ENCODE peak calls at places on chromosome 5, in nine cellular contexts. One of them, this sample, is unnamed.

GRCh38 chr5:168609806-168610482 is 30.8 kb upstream of the PANK3 start:
- DNase-seq in epithelial cell of esophagus: peak; percentile 29
- DNase-seq in Calu3: no peak
- DNase-seq in pancreas: no peak
- DNase-seq in foreskin fibroblast: no peak
- DNase-seq in neural crest cell: no peak
- DNase-seq in fibroblast of mammary gland: no peak
- DNase-seq in neural progenitor cell: no peak
- DNase-seq in suprapubic skin: no peak
- DNase-seq in this sample: no peak

GRCh38 chr5:58077387-58077786 is 382.5 kb downstream of the PLK2 start:
- DNase-seq in epithelial cell of esophagus: no peak
- DNase-seq in Calu3: no peak
- DNase-seq in pancreas: no peak
- DNase-seq in foreskin fibroblast: no peak
- DNase-seq in neural crest cell: no peak
- DNase-seq in fibroblast of mammary gland: no peak
- DNase-seq in neural progenitor cell: no peak
- DNase-seq in suprapubic skin: no peak
- DNase-seq in this sample: no peak

GRCh38 chr5:13994606-13995336 is 50.3 kb upstream of the DNAH5 start:
- DNase-seq in epithelial cell of esophagus: no peak
- DNase-seq in Calu3: no peak
- DNase-seq in pancreas: no peak
- DNase-seq in foreskin fibroblast: no peak
- DNase-seq in neural crest cell: no peak
- DNase-seq in fibroblast of mammary gland: peak; percentile 37
- DNase-seq in neural progenitor cell: no peak
- DNase-seq in suprapubic skin: no peak
- DNase-seq in this sample: no peak

GRCh38 chr5:96487859-96488258 is 54.8 kb upstream of the PCSK1 start:
- DNase-seq in epithelial cell of esophagus: no peak
- DNase-seq in Calu3: no peak
- DNase-seq in pancreas: no peak
- DNase-seq in foreskin fibroblast: no peak
- DNase-seq in neural crest cell: no peak
- DNase-seq in fibroblast of mammary gland: no peak
- DNase-seq in neural progenitor cell: no peak
- DNase-seq in suprapubic skin: no peak
- DNase-seq in this sample: no peak

GRCh38 chr5:140113180-140113698 is 670 bp upstream of the PURA start:
- DNase-seq in epithelial cell of esophagus: no peak
- DNase-seq in Calu3: peak; percentile 23
- DNase-seq in pancreas: peak; percentile 25
- DNase-seq in foreskin fibroblast: peak; percentile 36
- DNase-seq in neural crest cell: peak; percentile 16
- DNase-seq in fibroblast of mammary gland: no peak
- DNase-seq in neural progenitor cell: peak; percentile 56
- DNase-seq in suprapubic skin: peak; percentile 71
- DNase-seq in this sample: no peak

GRCh38 chr5:34789021-34789531 is 49.9 kb upstream of the TTC23L start:
- DNase-seq in epithelial cell of esophagus: peak; percentile 19
- DNase-seq in Calu3: no peak
- DNase-seq in pancreas: no peak
- DNase-seq in foreskin fibroblast: peak; percentile 64
- DNase-seq in neural crest cell: no peak
- DNase-seq in fibroblast of mammary gland: peak; percentile 68
- DNase-seq in neural progenitor cell: no peak
- DNase-seq in suprapubic skin: no peak
- DNase-seq in this sample: no peak

GRCh38 chr5:168553377-168554130 is 24.4 kb downstream of the FBLL1 start:
- DNase-seq in epithelial cell of esophagus: no peak
- DNase-seq in Calu3: no peak
- DNase-seq in pancreas: no peak
- DNase-seq in foreskin fibroblast: no peak
- DNase-seq in neural crest cell: no peak
- DNase-seq in fibroblast of mammary gland: peak; percentile 26
- DNase-seq in neural progenitor cell: no peak
- DNase-seq in suprapubic skin: no peak
- DNase-seq in this sample: no peak

GRCh38 chr5:131720714-131721113 is 76.1 kb downstream of the FNIP1 start:
- DNase-seq in epithelial cell of esophagus: no peak
- DNase-seq in Calu3: no peak
- DNase-seq in pancreas: no peak
- DNase-seq in foreskin fibroblast: peak; percentile 30
- DNase-seq in neural crest cell: no peak
- DNase-seq in fibroblast of mammary gland: peak; percentile 5
- DNase-seq in neural progenitor cell: no peak
- DNase-seq in suprapubic skin: no peak
- DNase-seq in this sample: no peak

GRCh38 chr5:82639393-82640144 is 361.4 kb upstream of the RPS23 start:
- DNase-seq in epithelial cell of esophagus: no peak
- DNase-seq in Calu3: no peak
- DNase-seq in pancreas: no peak
- DNase-seq in foreskin fibroblast: peak; percentile 20
- DNase-seq in neural crest cell: no peak
- DNase-seq in fibroblast of mammary gland: no peak
- DNase-seq in neural progenitor cell: no peak
- DNase-seq in suprapubic skin: no peak
- DNase-seq in this sample: no peak

GRCh38 chr5:133533541-133533940 is 78.8 kb downstream of the FSTL4 start:
- DNase-seq in epithelial cell of esophagus: no peak
- DNase-seq in Calu3: no peak
- DNase-seq in pancreas: no peak
- DNase-seq in foreskin fibroblast: no peak
- DNase-seq in neural crest cell: no peak
- DNase-seq in fibroblast of mammary gland: no peak
- DNase-seq in neural progenitor cell: no peak
- DNase-seq in suprapubic skin: no peak
- DNase-seq in this sample: no peak

GRCh38 chr5:14871084-14871572 is 450 bp downstream of the ANKH start:
- DNase-seq in epithelial cell of esophagus: no peak
- DNase-seq in Calu3: peak; percentile 12
- DNase-seq in pancreas: no peak
- DNase-seq in foreskin fibroblast: no peak
- DNase-seq in neural crest cell: peak; percentile 25
- DNase-seq in fibroblast of mammary gland: no peak
- DNase-seq in neural progenitor cell: peak; percentile 30
- DNase-seq in suprapubic skin: peak; percentile 74
- DNase-seq in this sample: peak; percentile 52

GRCh38 chr5:1180841-1181271 is 20.5 kb upstream of the SLC6A19 start:
- DNase-seq in epithelial cell of esophagus: no peak
- DNase-seq in Calu3: no peak
- DNase-seq in pancreas: no peak
- DNase-seq in foreskin fibroblast: no peak
- DNase-seq in neural crest cell: no peak
- DNase-seq in fibroblast of mammary gland: no peak
- DNase-seq in neural progenitor cell: no peak
- DNase-seq in suprapubic skin: no peak
- DNase-seq in this sample: no peak

GRCh38 chr5:125203039-125203438 is 456.6 kb upstream of the ZNF608 start:
- DNase-seq in epithelial cell of esophagus: no peak
- DNase-seq in Calu3: no peak
- DNase-seq in pancreas: no peak
- DNase-seq in foreskin fibroblast: no peak
- DNase-seq in neural crest cell: no peak
- DNase-seq in fibroblast of mammary gland: no peak
- DNase-seq in neural progenitor cell: no peak
- DNase-seq in suprapubic skin: no peak
- DNase-seq in this sample: no peak

GRCh38 chr5:160507181-160507811 is 85.6 kb downstream of the PTTG1 start:
- DNase-seq in epithelial cell of esophagus: peak; percentile 85
- DNase-seq in Calu3: peak; percentile 19
- DNase-seq in pancreas: no peak
- DNase-seq in foreskin fibroblast: peak; percentile 78
- DNase-seq in neural crest cell: no peak
- DNase-seq in fibroblast of mammary gland: peak; percentile 71
- DNase-seq in neural progenitor cell: no peak
- DNase-seq in suprapubic skin: no peak
- DNase-seq in this sample: peak; percentile 52

GRCh38 chr5:149937610-149938009 is 7.0 kb downstream of the PDE6A start:
- DNase-seq in epithelial cell of esophagus: peak; percentile 82
- DNase-seq in Calu3: no peak
- DNase-seq in pancreas: no peak
- DNase-seq in foreskin fibroblast: peak; percentile 45
- DNase-seq in neural crest cell: no peak
- DNase-seq in fibroblast of mammary gland: peak; percentile 67
- DNase-seq in neural progenitor cell: no peak
- DNase-seq in suprapubic skin: no peak
- DNase-seq in this sample: no peak

GRCh38 chr5:153938131-153938842 is 100.4 kb downstream of the FAM114A2 start:
- DNase-seq in epithelial cell of esophagus: no peak
- DNase-seq in Calu3: no peak
- DNase-seq in pancreas: no peak
- DNase-seq in foreskin fibroblast: peak; percentile 4
- DNase-seq in neural crest cell: no peak
- DNase-seq in fibroblast of mammary gland: no peak
- DNase-seq in neural progenitor cell: no peak
- DNase-seq in suprapubic skin: no peak
- DNase-seq in this sample: no peak

GRCh38 chr5:171897231-171897630 is 109.2 kb downstream of the FBXW11 start:
- DNase-seq in epithelial cell of esophagus: no peak
- DNase-seq in Calu3: no peak
- DNase-seq in pancreas: no peak
- DNase-seq in foreskin fibroblast: no peak
- DNase-seq in neural crest cell: no peak
- DNase-seq in fibroblast of mammary gland: no peak
- DNase-seq in neural progenitor cell: no peak
- DNase-seq in suprapubic skin: no peak
- DNase-seq in this sample: no peak

GRCh38 chr5:149682532-149683076 is 47.5 kb upstream of the PPARGC1B start:
- DNase-seq in epithelial cell of esophagus: no peak
- DNase-seq in Calu3: no peak
- DNase-seq in pancreas: no peak
- DNase-seq in foreskin fibroblast: no peak
- DNase-seq in neural crest cell: no peak
- DNase-seq in fibroblast of mammary gland: no peak
- DNase-seq in neural progenitor cell: no peak
- DNase-seq in suprapubic skin: no peak
- DNase-seq in this sample: no peak

GRCh38 chr5:137696481-137696880 is 39.4 kb downstream of the KLHL3 start:
- DNase-seq in epithelial cell of esophagus: no peak
- DNase-seq in Calu3: no peak
- DNase-seq in pancreas: no peak
- DNase-seq in foreskin fibroblast: peak; percentile 48
- DNase-seq in neural crest cell: no peak
- DNase-seq in fibroblast of mammary gland: peak; percentile 38
- DNase-seq in neural progenitor cell: no peak
- DNase-seq in suprapubic skin: no peak
- DNase-seq in this sample: no peak

GRCh38 chr5:137699291-137700281 is 36.3 kb downstream of the KLHL3 start:
- DNase-seq in epithelial cell of esophagus: no peak
- DNase-seq in Calu3: no peak
- DNase-seq in pancreas: no peak
- DNase-seq in foreskin fibroblast: no peak
- DNase-seq in neural crest cell: no peak
- DNase-seq in fibroblast of mammary gland: peak; percentile 9
- DNase-seq in neural progenitor cell: no peak
- DNase-seq in suprapubic skin: no peak
- DNase-seq in this sample: no peak

GRCh38 chr5:137693951-137694721 is 41.8 kb downstream of the KLHL3 start:
- DNase-seq in epithelial cell of esophagus: no peak
- DNase-seq in Calu3: no peak
- DNase-seq in pancreas: no peak
- DNase-seq in foreskin fibroblast: no peak
- DNase-seq in neural crest cell: no peak
- DNase-seq in fibroblast of mammary gland: no peak
- DNase-seq in neural progenitor cell: no peak
- DNase-seq in suprapubic skin: no peak
- DNase-seq in this sample: no peak

GRCh38 chr5:137693307-137693950 is 42.5 kb downstream of the KLHL3 start:
- DNase-seq in epithelial cell of esophagus: no peak
- DNase-seq in Calu3: no peak
- DNase-seq in pancreas: no peak
- DNase-seq in foreskin fibroblast: no peak
- DNase-seq in neural crest cell: no peak
- DNase-seq in fibroblast of mammary gland: no peak
- DNase-seq in neural progenitor cell: no peak
- DNase-seq in suprapubic skin: no peak
- DNase-seq in this sample: no peak

GRCh38 chr5:137695651-137696428 is 40.0 kb downstream of the KLHL3 start:
- DNase-seq in epithelial cell of esophagus: no peak
- DNase-seq in Calu3: no peak
- DNase-seq in pancreas: no peak
- DNase-seq in foreskin fibroblast: no peak
- DNase-seq in neural crest cell: no peak
- DNase-seq in fibroblast of mammary gland: no peak
- DNase-seq in neural progenitor cell: no peak
- DNase-seq in suprapubic skin: no peak
- DNase-seq in this sample: no peak
- TF ChIP-seq CTCF in epithelial cell of esophagus: no peak
- TF ChIP-seq CTCF in Calu3: no peak
- TF ChIP-seq CTCF in pancreas: no peak
- TF ChIP-seq CTCF in foreskin fibroblast: no peak
- TF ChIP-seq CTCF in neural crest cell: no peak
- TF ChIP-seq CTCF in fibroblast of mammary gland: no peak
- TF ChIP-seq CTCF in neural progenitor cell: peak; percentile 4
- TF ChIP-seq CTCF in suprapubic skin: no peak
- TF ChIP-seq CTCF in this sample: no peak

GRCh38 chr5:145829708-145830361 is 5.3 kb downstream of the PRELID2 start:
- DNase-seq in epithelial cell of esophagus: no peak
- DNase-seq in Calu3: peak; percentile 39
- DNase-seq in pancreas: peak; percentile 53
- DNase-seq in foreskin fibroblast: peak; percentile 26
- DNase-seq in neural crest cell: no peak
- DNase-seq in fibroblast of mammary gland: no peak
- DNase-seq in neural progenitor cell: no peak
- DNase-seq in suprapubic skin: no peak
- DNase-seq in this sample: no peak
- TF ChIP-seq CTCF in epithelial cell of esophagus: no peak
- TF ChIP-seq CTCF in Calu3: no peak
- TF ChIP-seq CTCF in pancreas: no peak
- TF ChIP-seq CTCF in foreskin fibroblast: no peak
- TF ChIP-seq CTCF in neural crest cell: no peak
- TF ChIP-seq CTCF in fibroblast of mammary gland: no peak
- TF ChIP-seq CTCF in neural progenitor cell: no peak
- TF ChIP-seq CTCF in suprapubic skin: no peak
- TF ChIP-seq CTCF in this sample: no peak

DNA sequence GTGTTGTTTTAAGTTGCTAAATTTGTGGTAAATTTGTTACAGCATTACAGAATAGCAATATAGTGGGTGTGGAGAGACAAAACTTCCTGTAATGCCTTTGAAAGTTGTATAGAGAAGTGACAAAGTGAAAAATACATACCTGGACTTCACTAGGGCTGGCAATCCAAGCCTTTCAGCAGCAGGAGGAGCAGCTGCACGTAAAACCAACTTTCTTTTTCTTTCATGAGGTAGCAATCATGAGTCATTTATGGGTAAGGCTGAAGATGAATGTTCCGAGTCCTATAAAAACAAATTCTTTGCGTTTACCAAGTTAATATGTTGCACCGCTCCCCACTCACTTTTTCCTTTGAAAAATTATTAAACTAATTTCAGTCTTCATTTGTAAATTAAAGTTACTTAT is 1138.2 kb downstream of the TAF11L14 start:
- DNase-seq in epithelial cell of esophagus: peak; percentile 82
- DNase-seq in Calu3: peak; percentile 43
- DNase-seq in pancreas: peak; percentile 6
- DNase-seq in foreskin fibroblast: no peak
- DNase-seq in neural crest cell: no peak
- DNase-seq in fibroblast of mammary gland: no peak
- DNase-seq in neural progenitor cell: peak; percentile 10
- DNase-seq in suprapubic skin: no peak
- DNase-seq in this sample: no peak
- TF ChIP-seq CTCF in epithelial cell of esophagus: peak; percentile 88
- TF ChIP-seq CTCF in Calu3: no peak
- TF ChIP-seq CTCF in pancreas: peak; percentile 36
- TF ChIP-seq CTCF in foreskin fibroblast: no peak
- TF ChIP-seq CTCF in neural crest cell: peak; percentile 69
- TF ChIP-seq CTCF in fibroblast of mammary gland: no peak
- TF ChIP-seq CTCF in neural progenitor cell: peak; percentile 55
- TF ChIP-seq CTCF in suprapubic skin: peak; percentile 23
- TF ChIP-seq CTCF in this sample: no peak

GRCh38 chr5:35963381-35963843 is 25.0 kb upstream of the CAPSL start:
- DNase-seq in epithelial cell of esophagus: peak; percentile 24
- DNase-seq in Calu3: peak; percentile 25
- DNase-seq in pancreas: no peak
- DNase-seq in foreskin fibroblast: peak; percentile 42
- DNase-seq in neural crest cell: no peak
- DNase-seq in fibroblast of mammary gland: peak; percentile 22
- DNase-seq in neural progenitor cell: peak; percentile 28
- DNase-seq in suprapubic skin: no peak
- DNase-seq in this sample: no peak
- TF ChIP-seq CTCF in epithelial cell of esophagus: peak; percentile 34
- TF ChIP-seq CTCF in Calu3: peak; percentile 20
- TF ChIP-seq CTCF in pancreas: no peak
- TF ChIP-seq CTCF in foreskin fibroblast: peak; percentile 47
- TF ChIP-seq CTCF in neural crest cell: peak; percentile 63
- TF ChIP-seq CTCF in fibroblast of mammary gland: peak; percentile 46
- TF ChIP-seq CTCF in neural progenitor cell: peak; percentile 66
- TF ChIP-seq CTCF in suprapubic skin: no peak
- TF ChIP-seq CTCF in this sample: peak; percentile 37

This sample was measured in CD14-positive monocyte.